ENCODE peak calls at places on chromosomes 7 and 10, in six cellular contexts. D is B cell, E is lower leg skin, Q is endothelial cell, P is colonic mucosa, M is HFF-Myc. K is an unnamed sample.

GRCh38 chr10:57161157-57161556 is 800.1 kb upstream of the ZWINT start:
- DNase-seq in D (no peak), E (no peak), Q (no peak), P (no peak), M (no peak), K (no peak)

GRCh38 chr7:129266181-129266580 is 41.4 kb downstream of the AHCYL2 start:
- DNase-seq in D (no peak), E (no peak), Q (no peak), P (peak), M (no peak), K (no peak)

GRCh38 chr10:27857616-27858015 is 112.0 kb upstream of the MKX start:
- DNase-seq in D (no peak), E (no peak), Q (no peak), P (no peak), M (no peak), K (no peak)

GRCh38 chr10:77444041-77444440 is 193.6 kb downstream of the KCNMA1 start:
- DNase-seq in D (no peak), E (no peak), Q (no peak), P (no peak), M (no peak), K (no peak)

GRCh38 chr7:17516768-17517167 is 218.3 kb downstream of the AHR start:
- DNase-seq in D (no peak), E (no peak), Q (no peak), P (no peak), M (peak), K (no peak)

GRCh38 chr7:130699686-130700085 is 13.3 kb upstream of the TSGA13 start:
- DNase-seq in D (no peak), E (no peak), Q (no peak), P (no peak), M (no peak), K (no peak)

GRCh38 chr7:32535303-32535702 is 40.0 kb downstream of the AVL9 start:
- DNase-seq in D (no peak), E (no peak), Q (no peak), P (no peak), M (no peak), K (no peak)

GRCh38 chr7:98557538-98558031 is 59.5 kb upstream of the NPTX2 start:
- DNase-seq in D (no peak), E (no peak), Q (no peak), P (no peak), M (no peak), K (no peak)

GRCh38 chr7:134750083-134751062 is 29.1 kb upstream of the CALD1 start:
- DNase-seq in D (peak), E (no peak), Q (peak), P (peak), M (no peak), K (no peak)

GRCh38 chr7:129830949-129831348 is 121.8 kb downstream of the UBE2H start:
- DNase-seq in D (no peak), E (no peak), Q (no peak), P (no peak), M (no peak), K (no peak)

GRCh38 chr7:121908042-121908441 is 35.1 kb downstream of the PTPRZ1 start:
- DNase-seq in D (no peak), E (no peak), Q (no peak), P (no peak), M (no peak), K (no peak)

GRCh38 chr10:117370205-117370604 is 5.0 kb downstream of the PDZD8 start:
- DNase-seq in D (no peak), E (no peak), Q (no peak), P (no peak), M (no peak), K (no peak)

GRCh38 chr7:48671656-48672055 is 252.7 kb upstream of the CDC14C start:
- DNase-seq in D (no peak), E (no peak), Q (no peak), P (no peak), M (no peak), K (no peak)

GRCh38 chr7:44073664-44074348 is 8.4 kb upstream of the PGAM2 start:
- DNase-seq in D (peak), E (peak), Q (no peak), P (peak), M (no peak), K (peak)

GRCh38 chr10:49760789-49761188 is 1.3 kb downstream of the OGDHL start:
- DNase-seq in D (no peak), E (no peak), Q (no peak), P (no peak), M (no peak), K (no peak)

GRCh38 chr10:60465801-60466200 is 76.1 kb upstream of the ANK3 start:
- DNase-seq in D (no peak), E (no peak), Q (no peak), P (no peak), M (no peak), K (no peak)

GRCh38 chr7:77351539-77352004 is 64.6 kb downstream of the GSAP start:
- DNase-seq in D (peak), E (no peak), Q (peak), P (no peak), M (no peak), K (peak)

GRCh38 chr7:30618080-30618676 is 23.5 kb downstream of the GARS1 start:
- DNase-seq in D (no peak), E (no peak), Q (no peak), P (no peak), M (no peak), K (no peak)

GRCh38 chr7:157228864-157229422 is 90.2 kb downstream of the UBE3C start:
- DNase-seq in D (peak), E (no peak), Q (peak), P (no peak), M (no peak), K (no peak)

DNA sequence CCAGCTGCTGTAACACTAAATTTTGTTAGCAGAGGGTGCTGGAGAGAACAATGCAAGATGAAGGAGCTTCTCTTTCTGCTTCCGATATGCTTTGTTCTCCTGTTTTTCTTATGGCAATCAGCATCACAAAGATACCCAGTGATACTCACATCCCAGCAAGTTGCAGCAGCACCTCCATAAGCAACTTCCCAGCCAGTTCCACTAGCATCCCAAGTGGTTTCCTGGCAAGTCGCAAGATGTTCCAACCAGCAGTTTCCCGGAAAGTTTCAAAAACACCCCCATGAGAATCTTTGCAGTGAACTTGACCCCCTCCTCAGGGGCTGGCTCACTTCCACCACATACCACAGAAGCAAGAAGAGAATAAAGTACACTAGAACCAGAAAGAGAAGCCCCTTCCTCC is 148.5 kb downstream of the IMMP2L start:
- DNase-seq in D (no peak), E (no peak), Q (no peak), P (no peak), M (no peak), K (no peak)
- TF ChIP-seq CTCF in D (no peak), E (no peak), Q (no peak), P (no peak), M (no peak), K (no peak)

DNA sequence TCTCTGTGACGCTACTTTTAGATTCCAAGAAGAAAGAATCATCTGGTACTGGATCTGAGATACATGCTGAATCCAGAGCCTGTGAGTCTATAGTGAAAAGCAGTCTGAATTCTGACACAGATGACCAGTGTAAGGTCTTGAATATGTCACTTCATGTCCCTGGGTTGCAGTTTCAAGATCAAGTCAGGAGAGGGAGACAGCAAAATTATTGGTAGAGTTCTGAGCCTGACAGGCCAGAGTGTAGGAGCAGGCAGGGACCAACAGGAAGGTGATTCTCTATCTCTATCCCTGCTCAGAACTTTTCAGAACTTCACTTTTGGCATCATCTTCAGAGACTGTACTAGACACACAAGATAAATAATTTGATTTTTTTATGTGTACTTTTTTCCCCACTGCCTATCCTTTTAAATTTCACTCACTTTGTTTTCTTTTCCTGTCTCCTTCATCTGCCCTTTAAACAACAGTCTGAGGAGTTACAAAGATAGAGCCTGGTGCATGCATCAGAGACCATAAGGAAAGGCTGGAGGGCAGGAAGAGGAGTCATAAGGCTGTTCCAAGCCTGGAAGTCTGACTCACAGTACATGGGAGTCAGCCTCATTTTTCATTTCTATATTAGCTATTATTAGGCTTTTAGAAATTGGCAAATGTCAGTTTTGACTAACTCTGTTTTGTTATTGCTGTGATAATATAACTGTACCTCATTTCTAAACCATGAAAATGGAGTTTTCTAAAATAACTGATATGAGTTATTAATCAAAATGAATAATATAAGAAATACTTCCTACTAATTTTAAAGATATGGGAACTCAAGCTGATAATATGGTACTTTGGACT is 120.2 kb upstream of the TMEM229A start:
- DNase-seq in D (no peak), E (no peak), Q (peak), P (no peak), M (no peak), K (peak)
- TF ChIP-seq CTCF in D (no peak), E (no peak), Q (peak), P (no peak), M (no peak), K (peak)

GRCh38 chr7:153370092-153370491 is 610.5 kb downstream of the ACTR3B start:
- DNase-seq in D (no peak), E (no peak), Q (no peak), P (no peak), M (no peak), K (no peak)
- TF ChIP-seq CTCF in D (no peak), E (no peak), Q (no peak), P (no peak), M (no peak), K (no peak)

DNA sequence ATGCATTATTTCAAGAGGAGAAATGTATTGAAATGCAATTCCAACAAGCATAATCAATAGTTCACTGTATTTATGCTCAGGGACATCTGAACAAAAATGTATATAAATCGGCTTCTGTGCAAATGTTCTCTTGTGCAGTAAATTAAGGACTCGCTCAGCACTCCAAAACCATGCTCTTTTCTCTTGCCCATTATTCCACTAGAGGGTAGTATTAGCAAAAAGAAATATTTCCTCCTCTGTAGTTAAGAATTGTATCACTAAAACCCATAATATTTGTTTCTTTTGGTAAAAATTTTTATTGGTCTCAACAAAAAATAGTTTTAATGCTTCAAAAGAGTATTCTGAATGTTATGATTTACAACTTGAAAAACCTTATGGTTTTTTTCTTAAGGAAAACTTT is 803.1 kb downstream of the PCDH15 start:
- DNase-seq in D (no peak), E (no peak), Q (no peak), P (no peak), M (no peak), K (no peak)
- TF ChIP-seq CTCF in D (no peak), E (no peak), Q (peak), P (no peak), M (no peak), K (no peak)

GRCh38 chr10:120630266-120630665 is 173.2 kb downstream of the PLPP4 start:
- DNase-seq in D (no peak), E (no peak), Q (no peak), P (no peak), M (no peak), K (no peak)

GRCh38 chr10:120632047-120632446 is 175.0 kb downstream of the PLPP4 start:
- DNase-seq in D (no peak), E (no peak), Q (no peak), P (no peak), M (no peak), K (no peak)

GRCh38 chr10:120632936-120633335 is 175.9 kb downstream of the PLPP4 start:
- DNase-seq in D (no peak), E (no peak), Q (no peak), P (no peak), M (no peak), K (no peak)

GRCh38 chr10:120634629-120635028 is 177.6 kb downstream of the PLPP4 start:
- DNase-seq in D (no peak), E (no peak), Q (no peak), P (no peak), M (no peak), K (no peak)
- TF ChIP-seq CTCF in D (no peak), E (no peak), Q (peak), P (no peak), M (peak), K (peak)

GRCh38 chr10:119030421-119031250 is 1.1 kb downstream of the NANOS1 start:
- DNase-seq in D (peak), E (no peak), Q (peak), P (peak), M (no peak), K (peak)
- TF ChIP-seq CTCF in D (peak), E (no peak), Q (no peak), P (no peak), M (no peak), K (peak)

GRCh38 chr7:37732253-37732652 is 48.7 kb downstream of the GPR141 start:
- DNase-seq in D (peak), E (peak), Q (peak), P (peak), M (no peak), K (peak)
- TF ChIP-seq CTCF in D (peak), E (peak), Q (peak), P (no peak), M (no peak), K (peak)

K was measured in GM06990.